ENCODE peak calls at places on chromosomes 6 and 20, in five cellular contexts. One of them, this sample, is unnamed.

GRCh38 chr6:16698988-16699868 is 62.0 kb downstream of the ATXN1 start:
- DNase-seq in fibroblast of pulmonary artery: peak; percentile 41
- DNase-seq in adipocyte: no peak
- DNase-seq in stomach: no peak
- DNase-seq in psoas muscle: no peak
- DNase-seq in this sample: no peak

GRCh38 chr6:35302604-35303218 is 5.1 kb downstream of the DEF6 start:
- DNase-seq in fibroblast of pulmonary artery: peak; percentile 11
- DNase-seq in adipocyte: no peak
- DNase-seq in psoas muscle: peak; percentile 23
- DNase-seq in stomach: peak; percentile 69
- DNase-seq in this sample: peak; percentile 81

GRCh38 chr20:41654884-41655283 is 36.7 kb upstream of the CHD6 start:
- DNase-seq in stomach: peak; percentile 32
- DNase-seq in adipocyte: peak; percentile 15
- DNase-seq in fibroblast of pulmonary artery: peak; percentile 44
- DNase-seq in psoas muscle: no peak
- DNase-seq in this sample: no peak

GRCh38 chr6:12327391-12327790 is 37.2 kb downstream of the EDN1 start:
- DNase-seq in stomach: no peak
- DNase-seq in fibroblast of pulmonary artery: no peak
- DNase-seq in psoas muscle: no peak
- DNase-seq in adipocyte: no peak
- DNase-seq in this sample: no peak

GRCh38 chr6:32621372-32621771 is 15.8 kb upstream of the HLA-DQA1 start:
- DNase-seq in psoas muscle: no peak
- DNase-seq in adipocyte: no peak
- DNase-seq in stomach: no peak
- DNase-seq in fibroblast of pulmonary artery: no peak
- DNase-seq in this sample: no peak

GRCh38 chr6:126180585-126180984 is 159.3 kb upstream of the CENPW start:
- DNase-seq in stomach: no peak
- DNase-seq in psoas muscle: no peak
- DNase-seq in adipocyte: peak; percentile 55
- DNase-seq in fibroblast of pulmonary artery: peak; percentile 90
- DNase-seq in this sample: no peak

GRCh38 chr20:5687884-5688283 is 62.3 kb upstream of the SHLD1 start:
- DNase-seq in fibroblast of pulmonary artery: no peak
- DNase-seq in stomach: no peak
- DNase-seq in psoas muscle: no peak
- DNase-seq in adipocyte: no peak
- DNase-seq in this sample: no peak

GRCh38 chr6:105747823-105748405 is 338.2 kb upstream of the PRDM1 start:
- DNase-seq in psoas muscle: no peak
- DNase-seq in fibroblast of pulmonary artery: no peak
- DNase-seq in stomach: no peak
- DNase-seq in adipocyte: no peak
- DNase-seq in this sample: no peak

GRCh38 chr6:163776549-163777378 is 362.2 kb downstream of the QKI start:
- DNase-seq in adipocyte: no peak
- DNase-seq in fibroblast of pulmonary artery: no peak
- DNase-seq in stomach: no peak
- DNase-seq in psoas muscle: no peak
- DNase-seq in this sample: no peak

GRCh38 chr6:147660334-147661311 is 152.1 kb downstream of the SAMD5 start:
- DNase-seq in stomach: no peak
- DNase-seq in adipocyte: no peak
- DNase-seq in fibroblast of pulmonary artery: no peak
- DNase-seq in psoas muscle: no peak
- DNase-seq in this sample: no peak

GRCh38 chr20:25295386-25296093 is 47.7 kb downstream of the PYGB start:
- DNase-seq in psoas muscle: peak; percentile 64
- DNase-seq in fibroblast of pulmonary artery: no peak
- DNase-seq in adipocyte: no peak
- DNase-seq in stomach: peak; percentile 72
- DNase-seq in this sample: no peak

GRCh38 chr20:51462566-51463276 is 79.8 kb downstream of the NFATC2 start:
- DNase-seq in fibroblast of pulmonary artery: peak; percentile 66
- DNase-seq in adipocyte: peak; percentile 78
- DNase-seq in stomach: no peak
- DNase-seq in psoas muscle: peak; percentile 88
- DNase-seq in this sample: no peak

GRCh38 chr6:155026366-155027045 is 31.4 kb downstream of the TIAM2 start:
- DNase-seq in fibroblast of pulmonary artery: peak; percentile 84
- DNase-seq in psoas muscle: peak; percentile 75
- DNase-seq in adipocyte: peak; percentile 80
- DNase-seq in stomach: peak; percentile 42
- DNase-seq in this sample: no peak

GRCh38 chr6:105077592-105078463 is 102.0 kb downstream of the POPDC3 start:
- DNase-seq in adipocyte: peak; percentile 84
- DNase-seq in stomach: no peak
- DNase-seq in psoas muscle: no peak
- DNase-seq in fibroblast of pulmonary artery: peak; percentile 71
- DNase-seq in this sample: peak; percentile 35

GRCh38 chr20:42118409-42119125 is 500.4 kb upstream of the CHD6 start:
- DNase-seq in fibroblast of pulmonary artery: no peak
- DNase-seq in adipocyte: no peak
- DNase-seq in stomach: no peak
- DNase-seq in psoas muscle: no peak
- DNase-seq in this sample: no peak

GRCh38 chr20:62710886-62711702 is 2.5 kb downstream of the NTSR1 start:
- DNase-seq in adipocyte: no peak
- DNase-seq in fibroblast of pulmonary artery: no peak
- DNase-seq in psoas muscle: no peak
- DNase-seq in stomach: peak; percentile 62
- DNase-seq in this sample: no peak

GRCh38 chr6:124294572-124294971 is 490.9 kb downstream of the NKAIN2 start:
- DNase-seq in fibroblast of pulmonary artery: peak; percentile 48
- DNase-seq in psoas muscle: no peak
- DNase-seq in stomach: no peak
- DNase-seq in adipocyte: no peak
- DNase-seq in this sample: no peak

GRCh38 chr20:53334861-53335260 is 258.8 kb downstream of the ZNF217 start:
- DNase-seq in adipocyte: no peak
- DNase-seq in psoas muscle: no peak
- DNase-seq in fibroblast of pulmonary artery: no peak
- DNase-seq in stomach: no peak
- DNase-seq in this sample: no peak

GRCh38 chr6:75024796-75025195 is 181.1 kb downstream of the COL12A1 start:
- DNase-seq in adipocyte: peak; percentile 45
- DNase-seq in psoas muscle: no peak
- DNase-seq in stomach: no peak
- DNase-seq in fibroblast of pulmonary artery: no peak
- DNase-seq in this sample: no peak

GRCh38 chr6:134846031-134846430 is 103.9 kb downstream of the ALDH8A1 start:
- DNase-seq in stomach: no peak
- DNase-seq in adipocyte: no peak
- DNase-seq in psoas muscle: no peak
- DNase-seq in fibroblast of pulmonary artery: no peak
- DNase-seq in this sample: no peak

DNA sequence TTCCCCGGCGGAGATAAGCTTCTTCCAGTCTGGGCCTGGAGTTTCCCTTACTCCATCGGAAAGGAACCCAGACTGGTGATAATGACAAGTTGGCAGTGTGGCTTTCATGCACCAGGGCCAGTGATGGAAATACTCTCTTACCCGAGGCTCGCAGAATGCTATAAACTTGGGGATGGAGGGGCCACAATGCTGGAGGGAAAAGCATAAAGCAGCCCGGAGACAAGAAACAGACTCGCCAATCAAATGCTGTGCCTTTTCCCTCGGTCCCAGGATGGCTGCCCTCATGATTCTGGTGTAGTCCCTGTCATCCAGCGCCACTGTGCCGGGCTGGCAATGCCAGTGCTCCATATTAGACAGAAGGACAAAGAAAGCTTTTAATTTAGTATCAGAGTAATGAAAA is 325.6 kb downstream of the THBS2 start:
- DNase-seq in adipocyte: no peak
- DNase-seq in stomach: no peak
- DNase-seq in fibroblast of pulmonary artery: no peak
- DNase-seq in psoas muscle: no peak
- DNase-seq in this sample: no peak
- H3K4me3 ChIP-seq in adipocyte: no peak overlapping the region
- H3K4me3 ChIP-seq in stomach: no peak overlapping the region
- H3K4me3 ChIP-seq in fibroblast of pulmonary artery: no peak overlapping the region
- H3K4me3 ChIP-seq in psoas muscle: no peak overlapping the region
- H3K4me3 ChIP-seq in this sample: no peak overlapping the region

GRCh38 chr20:36607586-36608387 is 2.2 kb downstream of the RAB5IF start:
- DNase-seq in adipocyte: no peak
- DNase-seq in psoas muscle: no peak
- DNase-seq in fibroblast of pulmonary artery: no peak
- DNase-seq in stomach: peak; percentile 34
- DNase-seq in this sample: no peak
- H3K4me3 ChIP-seq in adipocyte: peak overlapping the region; percentile 96
- H3K4me3 ChIP-seq in psoas muscle: peak overlapping the region; percentile 88
- H3K4me3 ChIP-seq in fibroblast of pulmonary artery: peak overlapping the region; percentile 95
- H3K4me3 ChIP-seq in stomach: no peak overlapping the region
- H3K4me3 ChIP-seq in this sample: peak overlapping the region; percentile 99

DNA sequence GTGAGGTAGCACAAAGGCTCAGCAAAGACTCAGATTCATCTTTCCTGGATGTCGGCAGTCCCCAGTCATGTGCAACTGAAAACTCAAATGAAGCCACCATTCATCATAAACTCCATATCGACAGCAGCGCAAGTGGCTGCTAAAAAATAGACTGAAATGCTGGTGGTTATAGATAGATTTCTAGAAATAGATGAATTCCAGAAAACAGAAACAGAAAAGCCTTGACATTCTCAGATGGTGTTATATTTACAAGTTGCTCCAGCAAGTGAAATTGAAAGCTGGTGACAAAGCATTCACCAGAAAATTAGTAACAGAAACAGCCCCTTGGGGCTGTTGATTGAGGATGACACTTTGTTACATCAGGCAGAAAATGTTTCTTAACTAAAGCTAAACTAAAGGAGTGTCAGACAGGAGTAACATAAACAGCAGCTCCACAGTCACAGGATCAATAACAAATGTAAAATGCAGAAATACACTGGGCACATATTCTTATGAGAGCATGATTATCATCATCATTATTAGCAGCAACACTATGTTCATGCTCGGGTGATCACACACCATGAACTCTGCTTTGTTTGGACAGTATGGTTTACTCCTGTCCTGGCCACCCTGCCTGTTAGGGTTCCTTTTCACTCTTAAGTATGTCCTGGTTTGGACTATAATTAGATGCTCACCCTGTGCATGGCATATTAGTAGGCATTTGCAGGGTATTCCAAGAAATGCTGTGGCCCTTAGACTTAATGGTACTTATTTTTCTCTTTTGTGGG is 36.4 kb upstream of the SLC35F1 start:
- DNase-seq in fibroblast of pulmonary artery: no peak
- DNase-seq in psoas muscle: no peak
- DNase-seq in stomach: no peak
- DNase-seq in adipocyte: no peak
- DNase-seq in this sample: no peak
- H3K4me3 ChIP-seq in fibroblast of pulmonary artery: no peak overlapping the region
- H3K4me3 ChIP-seq in psoas muscle: no peak overlapping the region
- H3K4me3 ChIP-seq in stomach: no peak overlapping the region
- H3K4me3 ChIP-seq in adipocyte: no peak overlapping the region
- H3K4me3 ChIP-seq in this sample: no peak overlapping the region

GRCh38 chr6:146032387-146032786 is 3.5 kb downstream of the GRM1 start:
- DNase-seq in stomach: no peak
- DNase-seq in adipocyte: no peak
- DNase-seq in fibroblast of pulmonary artery: no peak
- DNase-seq in psoas muscle: no peak
- DNase-seq in this sample: no peak

GRCh38 chr6:146027586-146028249 is 1.1 kb upstream of the GRM1 start:
- DNase-seq in stomach: no peak
- DNase-seq in fibroblast of pulmonary artery: peak; percentile 1
- DNase-seq in adipocyte: no peak
- DNase-seq in psoas muscle: no peak
- DNase-seq in this sample: no peak

GRCh38 chr6:146028250-146028789 is 542 bp upstream of the GRM1 start:
- DNase-seq in psoas muscle: peak; percentile 59
- DNase-seq in adipocyte: peak; percentile 78
- DNase-seq in stomach: peak; percentile 55
- DNase-seq in fibroblast of pulmonary artery: peak; percentile 67
- DNase-seq in this sample: no peak

GRCh38 chr6:146028835-146029572 is at the start of gene GRM1:
- DNase-seq in stomach: no peak
- DNase-seq in adipocyte: no peak
- DNase-seq in fibroblast of pulmonary artery: no peak
- DNase-seq in psoas muscle: no peak
- DNase-seq in this sample: no peak

DNA sequence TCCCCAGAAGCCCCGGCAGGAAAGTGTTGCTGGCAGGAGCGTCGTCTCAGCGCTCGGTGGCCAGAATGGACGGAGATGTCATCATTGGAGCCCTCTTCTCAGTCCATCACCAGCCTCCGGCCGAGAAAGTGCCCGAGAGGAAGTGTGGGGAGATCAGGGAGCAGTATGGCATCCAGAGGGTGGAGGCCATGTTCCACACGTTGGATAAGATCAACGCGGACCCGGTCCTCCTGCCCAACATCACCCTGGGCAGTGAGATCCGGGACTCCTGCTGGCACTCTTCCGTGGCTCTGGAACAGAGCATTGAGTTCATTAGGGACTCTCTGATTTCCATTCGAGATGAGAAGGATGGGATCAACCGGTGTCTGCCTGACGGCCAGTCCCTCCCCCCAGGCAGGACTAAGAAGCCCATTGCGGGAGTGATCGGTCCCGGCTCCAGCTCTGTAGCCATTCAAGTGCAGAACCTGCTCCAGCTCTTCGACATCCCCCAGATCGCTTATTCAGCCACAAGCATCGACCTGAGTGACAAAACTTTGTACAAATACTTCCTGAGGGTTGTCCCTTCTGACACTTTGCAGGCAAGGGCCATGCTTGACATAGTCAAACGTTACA is 817 bp downstream of the GRM1 start:
- DNase-seq in adipocyte: no peak
- DNase-seq in fibroblast of pulmonary artery: no peak
- DNase-seq in psoas muscle: no peak
- DNase-seq in stomach: no peak
- DNase-seq in this sample: no peak
- H3K4me3 ChIP-seq in adipocyte: no peak overlapping the region
- H3K4me3 ChIP-seq in fibroblast of pulmonary artery: no peak overlapping the region
- H3K4me3 ChIP-seq in psoas muscle: no peak overlapping the region
- H3K4me3 ChIP-seq in stomach: no peak overlapping the region
- H3K4me3 ChIP-seq in this sample: no peak overlapping the region